ENCODE peak calls at places on chromosomes 13 and 19, in four cellular contexts. P is globus pallidus; B is psoas muscle; V is stimulated activated CD4-positive, alpha-beta T cell treated with anti-CD3 and anti-CD28 coated beads, TNF-alpha, amount 100 ng/mL, for 24 hours. Q is an unnamed sample.

GRCh38 chr13:25827986-25828385 is 223.8 kb downstream of the SHISA2 start:
- DNase-seq in P (no peak), B (no peak), V (no peak), Q (no peak)

GRCh38 chr19:7460562-7460966 is 28.3 kb downstream of the PEX11G start:
- DNase-seq in P (no peak), B (no peak), V (no peak), Q (no peak)

GRCh38 chr13:48653074-48654054 is at the start of gene CYSLTR2:
- DNase-seq in P (peak; percentile 18), B (no peak), V (no peak), Q (no peak)

GRCh38 chr19:45528744-45529453 is 21.6 kb downstream of the VASP start:
- DNase-seq in P (peak; percentile 43), B (peak; percentile 58), V (no peak), Q (no peak)

GRCh38 chr13:46521921-46522691 is 30.9 kb upstream of the LRCH1 start:
- DNase-seq in P (no peak), B (no peak), V (no peak), Q (no peak)

GRCh38 chr13:73329355-73329754 is 270.6 kb downstream of the KLF5 start:
- DNase-seq in P (no peak), B (no peak), V (no peak), Q (no peak)

GRCh38 chr13:87498681-87499080 is 172.5 kb upstream of the SLITRK5 start:
- DNase-seq in P (no peak), B (no peak), V (no peak), Q (no peak)

GRCh38 chr19:7605490-7606222 is 10.0 kb downstream of the CAMSAP3 start:
- DNase-seq in P (no peak), B (no peak), V (peak; percentile 49), Q (no peak)

GRCh38 chr13:28286263-28286662 is 147.9 kb downstream of the PAN3 start:
- DNase-seq in P (no peak), B (no peak), V (no peak), Q (no peak)

GRCh38 chr13:102812616-102813287 is 13.8 kb downstream of the BIVM start:
- DNase-seq in P (no peak), B (no peak), V (no peak), Q (no peak)

GRCh38 chr19:1855828-1856255 is 7.5 kb downstream of the KLF16 start:
- DNase-seq in P (no peak), B (no peak), V (peak; percentile 40), Q (no peak)

GRCh38 chr13:29039212-29039611 is 219.1 kb downstream of the MTUS2 start:
- DNase-seq in P (no peak), B (peak; percentile 47), V (no peak), Q (no peak)

GRCh38 chr13:43767351-43767901 is 19.3 kb downstream of the ENOX1 start:
- DNase-seq in P (peak; percentile 47), B (peak; percentile 52), V (no peak), Q (no peak)

GRCh38 chr19:4709440-4710280 is 14.0 kb downstream of the DPP9 start:
- DNase-seq in P (no peak), B (peak; percentile 82), V (no peak), Q (no peak)

GRCh38 chr13:77896977-77897376 is 21.7 kb downstream of the EDNRB start:
- DNase-seq in P (no peak), B (no peak), V (no peak), Q (no peak)

GRCh38 chr13:75832812-75833211 is 196.7 kb downstream of the LMO7 start:
- DNase-seq in P (no peak), B (no peak), V (no peak), Q (no peak)

GRCh38 chr13:37029617-37030016 is 29.0 kb downstream of the EXOSC8 start:
- DNase-seq in P (no peak), B (no peak), V (no peak), Q (no peak)

GRCh38 chr19:17949956-17950309 is 17.0 kb upstream of the KCNN1 start:
- DNase-seq in P (no peak), B (no peak), V (no peak), Q (no peak)

GRCh38 chr13:29849731-29850212 is 645 bp downstream of the UBL3 start:
- DNase-seq in P (no peak), B (peak; percentile 85), V (peak; percentile 26), Q (peak; percentile 88)

GRCh38 chr19:17264641-17264979 is at the start of gene USHBP1:
- DNase-seq in P (no peak), B (peak; percentile 60), V (no peak), Q (no peak)

GRCh38 chr13:59533561-59534337 is 630.0 kb downstream of the DIAPH3 start:
- DNase-seq in P (no peak), B (no peak), V (no peak), Q (no peak)

GRCh38 chr13:82344867-82345266 is 1537.4 kb downstream of the SLITRK1 start:
- DNase-seq in P (no peak), B (no peak), V (no peak), Q (no peak)

GRCh38 chr13:110015253-110015652 is 228.9 kb upstream of the IRS2 start:
- DNase-seq in P (no peak), B (no peak), V (no peak), Q (no peak)

Q was measured in cardiac septum.